ENCODE peak calls at places on chromosome 9, in eight cellular contexts. One of them, this sample, is unnamed.

GRCh38 chr9:20041717-20042116 is 252.9 kb upstream of the SLC24A2 start:
- DNase-seq in HFF-Myc: no peak
- DNase-seq in aorta: no peak
- DNase-seq in tibial artery: no peak
- DNase-seq in EL: no peak
- DNase-seq in RCC 7860: no peak
- DNase-seq in endothelial cell: no peak
- DNase-seq in foreskin fibroblast: no peak
- DNase-seq in this sample: no peak

GRCh38 chr9:121282309-121283071 is 14.5 kb downstream of the GSN start:
- DNase-seq in HFF-Myc: peak; percentile 87
- DNase-seq in aorta: no peak
- DNase-seq in tibial artery: peak; percentile 79
- DNase-seq in EL: peak; percentile 87
- DNase-seq in RCC 7860: no peak
- DNase-seq in endothelial cell: no peak
- DNase-seq in foreskin fibroblast: peak; percentile 95
- DNase-seq in this sample: no peak

GRCh38 chr9:114905160-114905940 is 25.0 kb downstream of the TNFSF8 start:
- DNase-seq in HFF-Myc: no peak
- DNase-seq in aorta: no peak
- DNase-seq in tibial artery: no peak
- DNase-seq in EL: no peak
- DNase-seq in RCC 7860: no peak
- DNase-seq in endothelial cell: no peak
- DNase-seq in foreskin fibroblast: peak; percentile 29
- DNase-seq in this sample: no peak

GRCh38 chr9:107438211-107439030 is 51.1 kb downstream of the KLF4 start:
- DNase-seq in HFF-Myc: no peak
- DNase-seq in aorta: no peak
- DNase-seq in tibial artery: no peak
- DNase-seq in EL: peak; percentile 12
- DNase-seq in RCC 7860: no peak
- DNase-seq in endothelial cell: no peak
- DNase-seq in foreskin fibroblast: peak; percentile 21
- DNase-seq in this sample: no peak

GRCh38 chr9:105171589-105171988 is 72.9 kb upstream of the SLC44A1 start:
- DNase-seq in HFF-Myc: no peak
- DNase-seq in aorta: no peak
- DNase-seq in tibial artery: no peak
- DNase-seq in EL: no peak
- DNase-seq in RCC 7860: no peak
- DNase-seq in endothelial cell: no peak
- DNase-seq in foreskin fibroblast: no peak
- DNase-seq in this sample: no peak

GRCh38 chr9:112541690-112542089 is 55.1 kb downstream of the KIAA1958 start:
- DNase-seq in HFF-Myc: no peak
- DNase-seq in aorta: no peak
- DNase-seq in tibial artery: no peak
- DNase-seq in EL: peak; percentile 68
- DNase-seq in RCC 7860: no peak
- DNase-seq in endothelial cell: no peak
- DNase-seq in foreskin fibroblast: peak; percentile 43
- DNase-seq in this sample: no peak

GRCh38 chr9:15837079-15837679 is 284.3 kb downstream of the CCDC171 start:
- DNase-seq in HFF-Myc: peak; percentile 38
- DNase-seq in aorta: no peak
- DNase-seq in tibial artery: no peak
- DNase-seq in EL: peak; percentile 67
- DNase-seq in RCC 7860: peak; percentile 46
- DNase-seq in endothelial cell: peak; percentile 49
- DNase-seq in foreskin fibroblast: peak; percentile 80
- DNase-seq in this sample: peak; percentile 12

GRCh38 chr9:126945682-126946081 is 31.1 kb downstream of the RALGPS1 start:
- DNase-seq in HFF-Myc: no peak
- DNase-seq in aorta: no peak
- DNase-seq in tibial artery: no peak
- DNase-seq in EL: no peak
- DNase-seq in RCC 7860: no peak
- DNase-seq in endothelial cell: no peak
- DNase-seq in foreskin fibroblast: no peak
- DNase-seq in this sample: no peak

GRCh38 chr9:107214915-107215314 is 68.2 kb upstream of the RAD23B start:
- DNase-seq in HFF-Myc: no peak
- DNase-seq in aorta: no peak
- DNase-seq in tibial artery: no peak
- DNase-seq in EL: peak; percentile 80
- DNase-seq in RCC 7860: no peak
- DNase-seq in endothelial cell: no peak
- DNase-seq in foreskin fibroblast: peak; percentile 63
- DNase-seq in this sample: no peak